ENCODE peak calls at places on chromosomes 3 and 15, in ten cellular contexts. S, R, Y, I, E, X, J, V, B and P are unnamed samples. For H3K9me3 and H3K4me1, the result is how much of the 10 kb centered on the place peaks cover.

GRCh38 chr3:136311971-136312370 is 61.8 kb downstream of the PCCB start:
- DNase-seq in J (no peak), B (no peak), V (peak), Y (no peak), R (no peak), S (no peak), X (no peak), I (no peak), E (peak), P (no peak)

GRCh38 chr3:110814170-110815007 is 257.2 kb upstream of the NECTIN3 start:
- DNase-seq in R (no peak), X (no peak), E (peak), Y (no peak), V (peak), S (no peak), B (no peak), I (no peak), J (peak), P (no peak)

GRCh38 chr3:187750041-187750512 is 4.8 kb upstream of the BCL6 start:
- DNase-seq in J (peak), B (peak), X (peak), S (no peak), E (peak), Y (peak), I (peak), R (peak), V (peak), P (no peak)

GRCh38 chr3:45972534-45973402 is 22.9 kb downstream of the FYCO1 start:
- DNase-seq in S (no peak), J (peak), B (peak), V (peak), E (peak), R (no peak), X (no peak), Y (no peak), I (no peak), P (no peak)

GRCh38 chr15:49424954-49425353 is 1.9 kb downstream of the FGF7 start:
- DNase-seq in J (no peak), S (no peak), V (no peak), E (no peak), Y (no peak), I (no peak), B (no peak), X (no peak), R (no peak), P (no peak)

GRCh38 chr15:90562669-90563068 is 32.9 kb downstream of the CRTC3 start:
- DNase-seq in V (no peak), I (no peak), X (no peak), S (no peak), Y (no peak), B (no peak), R (no peak), J (no peak), E (no peak), P (no peak)

GRCh38 chr3:16910207-16910606 is 25.5 kb downstream of the PLCL2 start:
- DNase-seq in V (no peak), X (no peak), R (no peak), I (no peak), B (no peak), J (no peak), S (no peak), E (no peak), Y (no peak), P (no peak)

GRCh38 chr3:36475593-36475992 is 95.3 kb downstream of the STAC start:
- DNase-seq in I (no peak), Y (no peak), R (no peak), X (no peak), V (no peak), S (no peak), B (no peak), E (no peak), J (no peak), P (no peak)

GRCh38 chr15:61256231-61256630 is 27.1 kb upstream of the RORA start:
- DNase-seq in J (no peak), Y (no peak), X (no peak), E (no peak), V (peak), I (no peak), S (no peak), B (no peak), R (no peak), P (no peak)

GRCh38 chr15:91857772-91858171 is 4.3 kb downstream of the SLCO3A1 start:
- DNase-seq in J (no peak), Y (no peak), E (no peak), S (no peak), I (no peak), B (peak), R (no peak), X (no peak), V (no peak), P (peak)

GRCh38 chr15:79769933-79770332 is 126.9 kb downstream of the MTHFS start:
- DNase-seq in X (no peak), E (no peak), B (no peak), V (no peak), Y (no peak), S (no peak), J (no peak), R (no peak), I (no peak), P (no peak)

GRCh38 chr3:67691926-67692325 is 37.5 kb upstream of the SUCLG2 start:
- DNase-seq in V (no peak), S (no peak), B (no peak), I (no peak), R (no peak), X (no peak), E (no peak), Y (no peak), J (no peak), P (no peak)

GRCh38 chr3:177731644-177732268 is 534.5 kb upstream of the TBL1XR1 start:
- DNase-seq in S (no peak), Y (no peak), J (peak), X (no peak), I (no peak), B (no peak), R (no peak), E (peak), V (peak), P (no peak)

GRCh38 chr3:123489400-123490004 is 40.6 kb upstream of the ADCY5 start:
- DNase-seq in I (peak), V (peak), B (peak), X (peak), R (peak), E (peak), J (peak), S (peak), Y (peak), P (no peak)

GRCh38 chr15:52552303-52552702 is 16.5 kb downstream of the ARPP19 start:
- DNase-seq in V (no peak), I (no peak), E (no peak), X (no peak), R (no peak), J (no peak), B (no peak), S (no peak), Y (no peak), P (no peak)

GRCh38 chr3:60355825-60356224 is 895.4 kb downstream of the FHIT start:
- DNase-seq in Y (no peak), R (no peak), J (no peak), V (no peak), I (no peak), B (no peak), S (no peak), X (no peak), E (no peak), P (no peak)

GRCh38 chr3:162764672-162765071 is 1268.1 kb downstream of the OTOL1 start:
- DNase-seq in E (no peak), X (no peak), B (no peak), I (no peak), S (no peak), R (no peak), Y (no peak), J (peak), V (no peak), P (no peak)

GRCh38 chr15:86877171-86877631 is 797.5 kb downstream of the AGBL1 start:
- DNase-seq in V (no peak), J (peak), I (no peak), X (no peak), S (no peak), R (no peak), B (no peak), Y (no peak), E (no peak), P (no peak)

GRCh38 chr3:134651347-134652041 is 672 bp upstream of the KY start:
- DNase-seq in S (peak), Y (peak), R (no peak), J (no peak), B (no peak), I (peak), V (no peak), X (no peak), E (peak), P (no peak)

GRCh38 chr3:39164414-39164813 is 11.0 kb upstream of the CSRNP1 start:
- DNase-seq in X (no peak), S (no peak), V (no peak), E (no peak), J (no peak), R (no peak), Y (no peak), I (no peak), B (no peak), P (no peak)

GRCh38 chr3:37945803-37946530 is 44.6 kb upstream of the VILL start:
- DNase-seq in X (no peak), R (no peak), E (peak), J (peak), V (peak), I (no peak), B (no peak), S (no peak), Y (no peak), P (no peak)

GRCh38 chr3:190786898-190787297 is 75.6 kb downstream of the GMNC start:
- DNase-seq in R (no peak), Y (no peak), V (no peak), B (no peak), E (no peak), J (peak), S (no peak), I (no peak), X (no peak), P (no peak)

GRCh38 chr3:64685331-64685799 is 2.4 kb downstream of the ADAMTS9 start:
- DNase-seq in I (no peak), E (peak), X (no peak), B (no peak), R (peak), V (peak), J (no peak), Y (peak), S (peak), P (no peak)

GRCh38 chr15:31605467-31605931 is 278.9 kb downstream of the KLF13 start:
- DNase-seq in X (peak), Y (no peak), J (peak), V (peak), R (no peak), B (no peak), E (peak), I (no peak), S (no peak), P (no peak)

GRCh38 chr3:72255191-72255590 is 470.2 kb upstream of the PROK2 start:
- DNase-seq in R (no peak), S (no peak), B (no peak), V (peak), E (peak), X (no peak), Y (peak), J (no peak), I (peak), P (no peak)

GRCh38 chr3:65178703-65179102 is 490.9 kb upstream of the ADAMTS9 start:
- DNase-seq in R (no peak), X (no peak), E (peak), B (no peak), J (no peak), V (peak), S (no peak), Y (no peak), I (no peak), P (no peak)

GRCh38 chr3:138389841-138390581 is 41.6 kb downstream of the MRAS start:
- DNase-seq in X (no peak), Y (no peak), R (no peak), B (no peak), V (peak), S (no peak), I (no peak), E (peak), J (peak), P (no peak)

GRCh38 chr3:190491533-190492054 is 22.3 kb upstream of the IL1RAP start:
- DNase-seq in I (no peak), X (no peak), B (no peak), S (no peak), E (no peak), V (no peak), R (no peak), J (peak), Y (peak), P (peak)

GRCh38 chr3:133633439-133633838 is 28.3 kb downstream of the TOPBP1 start:
- DNase-seq in R (no peak), V (no peak), Y (no peak), S (no peak), X (no peak), B (no peak), J (no peak), E (no peak), I (no peak), P (no peak)

GRCh38 chr3:107458871-107459270 is 63.9 kb upstream of the BBX start:
- DNase-seq in R (no peak), Y (no peak), J (no peak), B (no peak), I (no peak), S (no peak), E (peak), V (peak), X (no peak), P (no peak)

GRCh38 chr3:88203537-88204143 is 53.9 kb downstream of the C3orf38 start:
- DNase-seq in V (peak), R (no peak), X (peak), Y (peak), J (peak), E (peak), S (peak), B (peak), I (peak), P (no peak)

DNA sequence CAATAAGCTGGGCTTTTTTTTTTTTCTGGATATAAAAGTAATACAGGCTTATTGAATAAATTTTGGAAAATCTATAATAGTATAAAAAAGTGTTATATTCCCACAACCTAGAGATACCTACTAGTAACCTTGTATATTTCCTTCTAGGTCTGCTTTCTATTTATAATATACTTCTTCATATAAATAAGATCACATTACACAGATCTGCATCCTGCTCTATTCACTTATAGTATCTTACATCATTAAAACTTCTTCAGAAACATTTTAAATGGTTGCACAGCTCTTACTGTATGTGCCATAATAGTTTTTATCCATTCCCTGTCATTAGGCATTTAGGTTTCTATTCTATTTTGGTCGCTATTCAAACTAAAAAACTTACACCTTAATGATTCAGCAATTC is 87.0 kb upstream of the TTBK2 start:
- DNase-seq in I (no peak), R (no peak), J (no peak), E (no peak), S (no peak), V (no peak), X (no peak), B (no peak), Y (no peak), P (no peak)
- H3K9me3 ChIP-seq in I (under half), R (under half), J (under half), E (under half), S (under half), V (under half), X (under half), B (under half), Y (under half), P (under half)

DNA sequence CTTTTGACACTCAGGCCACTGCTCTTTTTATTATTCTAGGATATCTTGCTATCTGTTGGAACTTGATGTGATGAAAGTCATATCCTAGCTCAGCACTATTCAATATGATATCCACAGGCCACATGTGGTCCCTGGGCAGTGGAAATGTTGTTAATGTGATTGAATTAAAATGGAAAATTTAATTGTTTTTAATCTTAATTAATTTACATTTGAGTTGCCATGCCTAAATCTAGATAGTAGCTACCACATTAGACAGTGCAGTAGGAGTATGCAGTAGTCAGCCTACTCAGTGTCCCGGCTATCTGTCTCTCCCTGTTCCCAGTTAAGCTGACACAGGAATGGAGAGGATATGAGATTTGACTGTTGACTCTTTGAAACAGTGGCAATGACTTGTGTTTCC is 460.2 kb downstream of the GBE1 start:
- DNase-seq in R (no peak), J (no peak), X (no peak), S (no peak), I (no peak), E (no peak), B (no peak), V (no peak), Y (no peak), P (no peak)
- H3K4me1 ChIP-seq in R (under half), J (under half), X (under half), S (under half), I (under half), E (under half), B (under half), V (under half), Y (under half), P (under half)

GRCh38 chr15:98803228-98804056 is 155.1 kb downstream of the IGF1R start:
- DNase-seq in I (no peak), Y (no peak), V (peak), R (no peak), S (no peak), J (peak), B (no peak), E (no peak), X (no peak), P (no peak)

GRCh38 chr15:98800437-98801233 is 152.3 kb downstream of the IGF1R start:
- DNase-seq in R (no peak), S (no peak), B (no peak), V (peak), I (peak), E (peak), J (peak), X (peak), Y (peak), P (no peak)

GRCh38 chr15:98801234-98801561 is 152.9 kb downstream of the IGF1R start:
- DNase-seq in V (no peak), B (no peak), R (no peak), J (no peak), Y (no peak), X (peak), I (no peak), S (no peak), E (no peak), P (no peak)

GRCh38 chr15:98804057-98804380 is 155.7 kb downstream of the IGF1R start:
- DNase-seq in B (no peak), I (no peak), S (no peak), J (peak), X (no peak), E (no peak), Y (no peak), R (no peak), V (no peak), P (no peak)

GRCh38 chr15:98802187-98802586 is 153.8 kb downstream of the IGF1R start:
- DNase-seq in Y (no peak), S (no peak), V (no peak), R (no peak), E (no peak), B (no peak), J (no peak), I (no peak), X (no peak), P (no peak)
- H3K27ac ChIP-seq in Y (no peak), S (no peak), V (no peak), R (no peak), E (no peak), B (no peak), J (no peak), I (no peak), X (no peak), P (no peak)

DNA sequence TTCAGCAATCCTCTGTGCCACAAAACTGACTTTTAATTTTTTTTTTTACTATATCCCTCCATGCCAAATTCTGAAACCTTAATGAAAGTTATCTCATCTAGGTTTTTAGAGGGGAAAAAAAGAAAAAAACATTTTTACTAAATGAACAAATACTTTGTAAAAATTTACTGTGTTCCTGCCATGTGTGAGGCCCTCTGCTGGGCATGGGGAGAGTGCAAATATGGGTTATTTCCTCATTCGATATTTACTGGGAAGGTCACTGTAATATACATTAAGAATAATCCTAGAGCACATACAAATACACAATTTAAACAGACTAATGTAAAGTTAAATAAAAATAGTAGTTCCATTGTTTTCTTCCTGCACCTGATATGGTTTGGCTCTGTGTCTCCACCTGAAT is 215.0 kb downstream of the GRM7 start:
- DNase-seq in J (no peak), B (no peak), X (no peak), V (no peak), Y (no peak), I (no peak), E (no peak), S (no peak), R (no peak), P (no peak)
- H3K9me3 ChIP-seq in J (under half), B (under half), X (under half), V (under half), Y (under half), I (under half), E (under half), S (under half), R (under half), P (under half)

DNA sequence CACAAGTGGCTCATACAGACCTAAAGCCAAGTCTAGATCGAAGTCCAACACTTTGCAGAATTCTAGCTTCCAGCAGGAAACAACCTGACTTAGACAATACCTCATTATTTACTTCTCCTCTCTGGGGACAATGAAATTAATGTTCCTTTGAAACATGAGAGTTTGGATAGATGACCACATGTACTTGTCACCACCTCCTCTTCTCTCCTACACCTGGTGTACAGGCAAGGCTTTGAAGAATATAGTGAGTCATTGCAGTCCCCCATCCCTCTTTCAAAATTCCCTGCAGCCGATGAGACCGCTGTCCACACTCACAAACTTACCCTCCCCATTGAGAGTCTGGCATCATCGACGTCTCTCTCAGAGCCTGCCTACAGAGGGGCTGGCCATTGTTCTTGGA is 189.0 kb upstream of the HES1 start:
- DNase-seq in E (no peak), Y (no peak), S (no peak), R (no peak), J (peak), X (no peak), B (no peak), I (no peak), V (no peak), P (no peak)
- H3K4me1 ChIP-seq in E (under half), Y (under half), S (under half), R (under half), J (under half), X (under half), B (under half), I (under half), V (under half), P (under half)

GRCh38 chr15:85414037-85414436 is 33.6 kb downstream of the AKAP13 start:
- DNase-seq in X (no peak), Y (no peak), S (no peak), B (no peak), I (no peak), E (no peak), J (no peak), V (no peak), R (no peak), P (no peak)
- H3K27ac ChIP-seq in X (no peak), Y (peak), S (no peak), B (peak), I (no peak), E (no peak), J (peak), V (peak), R (peak), P (peak)